ENCODE peak calls at places on chromosomes 7 and 10, in eight cellular contexts. One of them, this sample, is unnamed.
A peak's percentile ranks its signal among the peaks of the same experiment; 100 is the strongest.

GRCh38 chr7:150875791-150876190 is 23.5 kb downstream of the AOC1 start:
- DNase-seq in epithelial cell of esophagus: no peak
- DNase-seq in nephron progenitor cell: no peak
- DNase-seq in body of pancreas: no peak
- DNase-seq in choroid plexus epithelial cell: no peak
- DNase-seq in glutamatergic neuron: no peak
- DNase-seq in colonic mucosa: no peak
- DNase-seq in progenitor cell of endocrine pancreas: no peak
- DNase-seq in this sample: no peak

GRCh38 chr7:20133803-20134202 is 83.4 kb downstream of the MACC1 start:
- DNase-seq in epithelial cell of esophagus: no peak
- DNase-seq in nephron progenitor cell: no peak
- DNase-seq in body of pancreas: no peak
- DNase-seq in choroid plexus epithelial cell: no peak
- DNase-seq in glutamatergic neuron: no peak
- DNase-seq in colonic mucosa: no peak
- DNase-seq in progenitor cell of endocrine pancreas: no peak
- DNase-seq in this sample: no peak

GRCh38 chr7:483656-484364 is 35.8 kb downstream of the PDGFA start:
- DNase-seq in epithelial cell of esophagus: no peak
- DNase-seq in nephron progenitor cell: no peak
- DNase-seq in body of pancreas: peak; percentile 4
- DNase-seq in choroid plexus epithelial cell: no peak
- DNase-seq in glutamatergic neuron: peak; percentile 5
- DNase-seq in colonic mucosa: no peak
- DNase-seq in progenitor cell of endocrine pancreas: no peak
- DNase-seq in this sample: no peak

GRCh38 chr7:29915481-29916215 is 74.0 kb downstream of the SCRN1 start:
- DNase-seq in epithelial cell of esophagus: peak; percentile 24
- DNase-seq in nephron progenitor cell: no peak
- DNase-seq in body of pancreas: no peak
- DNase-seq in choroid plexus epithelial cell: peak; percentile 20
- DNase-seq in glutamatergic neuron: no peak
- DNase-seq in colonic mucosa: no peak
- DNase-seq in progenitor cell of endocrine pancreas: no peak
- DNase-seq in this sample: peak; percentile 32

GRCh38 chr7:107068156-107068555 is 23.7 kb downstream of the PRKAR2B start:
- DNase-seq in epithelial cell of esophagus: no peak
- DNase-seq in nephron progenitor cell: no peak
- DNase-seq in body of pancreas: no peak
- DNase-seq in choroid plexus epithelial cell: peak; percentile 61
- DNase-seq in glutamatergic neuron: no peak
- DNase-seq in colonic mucosa: no peak
- DNase-seq in progenitor cell of endocrine pancreas: no peak
- DNase-seq in this sample: no peak

GRCh38 chr10:13690281-13690825 is 103.6 kb downstream of the PRPF18 start:
- DNase-seq in epithelial cell of esophagus: peak; percentile 96
- DNase-seq in nephron progenitor cell: no peak
- DNase-seq in body of pancreas: no peak
- DNase-seq in choroid plexus epithelial cell: peak; percentile 61
- DNase-seq in glutamatergic neuron: no peak
- DNase-seq in colonic mucosa: no peak
- DNase-seq in progenitor cell of endocrine pancreas: no peak
- DNase-seq in this sample: no peak

GRCh38 chr7:132656846-132657776 is 80.8 kb upstream of the PLXNA4 start:
- DNase-seq in epithelial cell of esophagus: peak; percentile 8
- DNase-seq in nephron progenitor cell: no peak
- DNase-seq in body of pancreas: no peak
- DNase-seq in choroid plexus epithelial cell: peak; percentile 43
- DNase-seq in glutamatergic neuron: peak; percentile 41
- DNase-seq in colonic mucosa: no peak
- DNase-seq in progenitor cell of endocrine pancreas: no peak
- DNase-seq in this sample: no peak

GRCh38 chr10:13593560-13593959 is 6.8 kb downstream of the PRPF18 start:
- DNase-seq in epithelial cell of esophagus: no peak
- DNase-seq in nephron progenitor cell: no peak
- DNase-seq in body of pancreas: no peak
- DNase-seq in choroid plexus epithelial cell: no peak
- DNase-seq in glutamatergic neuron: no peak
- DNase-seq in colonic mucosa: no peak
- DNase-seq in progenitor cell of endocrine pancreas: no peak
- DNase-seq in this sample: peak; percentile 14

GRCh38 chr10:33832124-33832787 is 497.8 kb upstream of the NRP1 start:
- DNase-seq in epithelial cell of esophagus: no peak
- DNase-seq in nephron progenitor cell: no peak
- DNase-seq in body of pancreas: no peak
- DNase-seq in choroid plexus epithelial cell: no peak
- DNase-seq in glutamatergic neuron: no peak
- DNase-seq in colonic mucosa: no peak
- DNase-seq in progenitor cell of endocrine pancreas: no peak
- DNase-seq in this sample: no peak

GRCh38 chr7:120665068-120665467 is 192.9 kb downstream of the TSPAN12 start:
- DNase-seq in epithelial cell of esophagus: no peak
- DNase-seq in nephron progenitor cell: no peak
- DNase-seq in body of pancreas: no peak
- DNase-seq in choroid plexus epithelial cell: no peak
- DNase-seq in glutamatergic neuron: no peak
- DNase-seq in colonic mucosa: no peak
- DNase-seq in progenitor cell of endocrine pancreas: no peak
- DNase-seq in this sample: no peak

GRCh38 chr10:9668411-9668810 is 1349.3 kb upstream of the CELF2 start:
- DNase-seq in epithelial cell of esophagus: peak; percentile 29
- DNase-seq in nephron progenitor cell: no peak
- DNase-seq in body of pancreas: no peak
- DNase-seq in choroid plexus epithelial cell: no peak
- DNase-seq in glutamatergic neuron: no peak
- DNase-seq in colonic mucosa: no peak
- DNase-seq in progenitor cell of endocrine pancreas: no peak
- DNase-seq in this sample: no peak

GRCh38 chr7:68707146-68707545 is 891.1 kb upstream of the AUTS2 start:
- DNase-seq in epithelial cell of esophagus: no peak
- DNase-seq in nephron progenitor cell: no peak
- DNase-seq in body of pancreas: no peak
- DNase-seq in choroid plexus epithelial cell: no peak
- DNase-seq in glutamatergic neuron: no peak
- DNase-seq in colonic mucosa: no peak
- DNase-seq in progenitor cell of endocrine pancreas: no peak
- DNase-seq in this sample: no peak

GRCh38 chr7:22001345-22002004 is 55.8 kb upstream of the CDCA7L start:
- DNase-seq in epithelial cell of esophagus: peak; percentile 89
- DNase-seq in nephron progenitor cell: peak; percentile 26
- DNase-seq in body of pancreas: no peak
- DNase-seq in choroid plexus epithelial cell: peak; percentile 87
- DNase-seq in glutamatergic neuron: no peak
- DNase-seq in colonic mucosa: peak; percentile 35
- DNase-seq in progenitor cell of endocrine pancreas: peak; percentile 15
- DNase-seq in this sample: peak; percentile 46
- TF ChIP-seq CTCF in epithelial cell of esophagus: peak; percentile 73
- TF ChIP-seq CTCF in nephron progenitor cell: peak; percentile 88
- TF ChIP-seq CTCF in body of pancreas: peak; percentile 80
- TF ChIP-seq CTCF in choroid plexus epithelial cell: peak; percentile 72
- TF ChIP-seq CTCF in glutamatergic neuron: peak; percentile 91
- TF ChIP-seq CTCF in colonic mucosa: peak; percentile 77
- TF ChIP-seq CTCF in progenitor cell of endocrine pancreas: peak; percentile 80
- TF ChIP-seq CTCF in this sample: peak; percentile 62

GRCh38 chr10:17742918-17743317 is 9.1 kb upstream of the TMEM236 start:
- DNase-seq in epithelial cell of esophagus: peak; percentile 47
- DNase-seq in nephron progenitor cell: peak; percentile 72
- DNase-seq in body of pancreas: peak; percentile 74
- DNase-seq in choroid plexus epithelial cell: peak; percentile 72
- DNase-seq in glutamatergic neuron: peak; percentile 76
- DNase-seq in colonic mucosa: peak; percentile 74
- DNase-seq in progenitor cell of endocrine pancreas: peak; percentile 27
- DNase-seq in this sample: no peak
- TF ChIP-seq CTCF in epithelial cell of esophagus: peak; percentile 82
- TF ChIP-seq CTCF in nephron progenitor cell: peak; percentile 82
- TF ChIP-seq CTCF in body of pancreas: peak; percentile 75
- TF ChIP-seq CTCF in choroid plexus epithelial cell: peak; percentile 82
- TF ChIP-seq CTCF in glutamatergic neuron: peak; percentile 97
- TF ChIP-seq CTCF in colonic mucosa: peak; percentile 85
- TF ChIP-seq CTCF in progenitor cell of endocrine pancreas: peak; percentile 87
- TF ChIP-seq CTCF in this sample: peak; percentile 85

GRCh38 chr10:50556238-50557120 is 67.3 kb downstream of the SGMS1 start:
- DNase-seq in epithelial cell of esophagus: no peak
- DNase-seq in nephron progenitor cell: no peak
- DNase-seq in body of pancreas: no peak
- DNase-seq in choroid plexus epithelial cell: peak; percentile 51
- DNase-seq in glutamatergic neuron: no peak
- DNase-seq in colonic mucosa: no peak
- DNase-seq in progenitor cell of endocrine pancreas: no peak
- DNase-seq in this sample: no peak

GRCh38 chr10:50554381-50554994 is 69.3 kb downstream of the SGMS1 start:
- DNase-seq in epithelial cell of esophagus: no peak
- DNase-seq in nephron progenitor cell: peak; percentile 8
- DNase-seq in body of pancreas: peak; percentile 34
- DNase-seq in choroid plexus epithelial cell: no peak
- DNase-seq in glutamatergic neuron: peak; percentile 46
- DNase-seq in colonic mucosa: no peak
- DNase-seq in progenitor cell of endocrine pancreas: no peak
- DNase-seq in this sample: no peak

GRCh38 chr10:50557130-50557682 is 66.5 kb downstream of the SGMS1 start:
- DNase-seq in epithelial cell of esophagus: no peak
- DNase-seq in nephron progenitor cell: no peak
- DNase-seq in body of pancreas: no peak
- DNase-seq in choroid plexus epithelial cell: no peak
- DNase-seq in glutamatergic neuron: no peak
- DNase-seq in colonic mucosa: no peak
- DNase-seq in progenitor cell of endocrine pancreas: no peak
- DNase-seq in this sample: no peak

GRCh38 chr10:50552771-50553535 is 70.8 kb downstream of the SGMS1 start:
- DNase-seq in epithelial cell of esophagus: peak; percentile 54
- DNase-seq in nephron progenitor cell: peak; percentile 65
- DNase-seq in body of pancreas: peak; percentile 53
- DNase-seq in choroid plexus epithelial cell: peak; percentile 50
- DNase-seq in glutamatergic neuron: no peak
- DNase-seq in colonic mucosa: peak; percentile 49
- DNase-seq in progenitor cell of endocrine pancreas: no peak
- DNase-seq in this sample: no peak

DNA sequence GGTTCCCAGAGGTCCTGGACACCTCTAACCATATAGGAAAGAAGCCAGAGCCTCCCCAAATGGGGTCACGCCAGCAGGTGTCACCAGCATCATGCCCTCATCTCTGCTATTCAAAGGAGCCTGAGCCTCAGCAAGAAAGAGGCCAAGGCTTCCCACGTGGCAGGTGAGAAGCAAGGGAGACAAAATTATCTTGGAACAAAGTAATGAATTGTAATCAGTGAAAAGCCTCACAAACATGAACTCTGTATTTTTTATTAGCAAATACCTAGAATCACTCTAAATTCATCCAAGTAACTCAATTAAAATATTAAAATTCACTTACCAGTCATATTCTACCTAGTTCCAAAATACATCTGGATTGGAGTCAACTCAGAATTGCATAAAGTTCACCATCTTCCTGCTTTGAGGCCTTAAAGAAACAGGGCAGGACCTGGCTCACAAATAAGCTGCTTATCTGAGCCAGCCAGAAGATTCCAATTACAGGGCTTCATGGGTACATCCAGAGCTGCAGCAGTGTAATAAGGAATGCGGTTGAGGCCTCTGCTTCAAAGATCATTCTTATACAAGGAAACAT is 68.7 kb downstream of the SGMS1 start:
- DNase-seq in epithelial cell of esophagus: no peak
- DNase-seq in nephron progenitor cell: no peak
- DNase-seq in body of pancreas: peak; percentile 46
- DNase-seq in choroid plexus epithelial cell: peak; percentile 70
- DNase-seq in glutamatergic neuron: no peak
- DNase-seq in colonic mucosa: no peak
- DNase-seq in progenitor cell of endocrine pancreas: no peak
- DNase-seq in this sample: no peak
- TF ChIP-seq CTCF in epithelial cell of esophagus: no peak
- TF ChIP-seq CTCF in nephron progenitor cell: no peak
- TF ChIP-seq CTCF in body of pancreas: no peak
- TF ChIP-seq CTCF in choroid plexus epithelial cell: no peak
- TF ChIP-seq CTCF in glutamatergic neuron: no peak
- TF ChIP-seq CTCF in colonic mucosa: no peak
- TF ChIP-seq CTCF in progenitor cell of endocrine pancreas: no peak
- TF ChIP-seq CTCF in this sample: no peak

DNA sequence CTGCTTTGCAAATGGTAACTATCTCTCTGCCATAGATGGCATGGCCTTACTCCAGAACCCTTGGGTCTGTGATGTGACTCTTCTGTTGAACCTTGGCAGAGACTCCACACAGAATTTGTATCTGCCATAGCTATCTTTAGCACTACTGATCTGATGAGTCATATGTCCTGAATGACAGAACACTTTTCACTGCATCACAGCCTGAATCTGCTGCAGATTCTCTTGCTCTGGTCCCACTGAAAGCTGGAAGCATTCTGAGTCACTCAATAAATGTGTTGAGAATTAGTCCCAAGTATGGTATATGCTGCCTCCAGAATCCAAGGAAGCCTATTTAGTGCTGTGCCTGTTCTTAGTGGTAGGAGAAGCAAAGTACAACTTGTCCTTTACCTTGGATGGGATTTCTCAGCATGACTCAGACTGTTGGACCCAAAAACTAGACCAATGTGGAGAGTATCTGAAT is 39.5 kb upstream of the ANKRD1 start:
- DNase-seq in epithelial cell of esophagus: peak; percentile 56
- DNase-seq in nephron progenitor cell: no peak
- DNase-seq in body of pancreas: no peak
- DNase-seq in choroid plexus epithelial cell: peak; percentile 90
- DNase-seq in glutamatergic neuron: no peak
- DNase-seq in colonic mucosa: no peak
- DNase-seq in progenitor cell of endocrine pancreas: no peak
- DNase-seq in this sample: peak; percentile 77
- TF ChIP-seq CTCF in epithelial cell of esophagus: no peak
- TF ChIP-seq CTCF in nephron progenitor cell: no peak
- TF ChIP-seq CTCF in body of pancreas: no peak
- TF ChIP-seq CTCF in choroid plexus epithelial cell: peak; percentile 14
- TF ChIP-seq CTCF in glutamatergic neuron: no peak
- TF ChIP-seq CTCF in colonic mucosa: no peak
- TF ChIP-seq CTCF in progenitor cell of endocrine pancreas: no peak
- TF ChIP-seq CTCF in this sample: peak; percentile 16

DNA sequence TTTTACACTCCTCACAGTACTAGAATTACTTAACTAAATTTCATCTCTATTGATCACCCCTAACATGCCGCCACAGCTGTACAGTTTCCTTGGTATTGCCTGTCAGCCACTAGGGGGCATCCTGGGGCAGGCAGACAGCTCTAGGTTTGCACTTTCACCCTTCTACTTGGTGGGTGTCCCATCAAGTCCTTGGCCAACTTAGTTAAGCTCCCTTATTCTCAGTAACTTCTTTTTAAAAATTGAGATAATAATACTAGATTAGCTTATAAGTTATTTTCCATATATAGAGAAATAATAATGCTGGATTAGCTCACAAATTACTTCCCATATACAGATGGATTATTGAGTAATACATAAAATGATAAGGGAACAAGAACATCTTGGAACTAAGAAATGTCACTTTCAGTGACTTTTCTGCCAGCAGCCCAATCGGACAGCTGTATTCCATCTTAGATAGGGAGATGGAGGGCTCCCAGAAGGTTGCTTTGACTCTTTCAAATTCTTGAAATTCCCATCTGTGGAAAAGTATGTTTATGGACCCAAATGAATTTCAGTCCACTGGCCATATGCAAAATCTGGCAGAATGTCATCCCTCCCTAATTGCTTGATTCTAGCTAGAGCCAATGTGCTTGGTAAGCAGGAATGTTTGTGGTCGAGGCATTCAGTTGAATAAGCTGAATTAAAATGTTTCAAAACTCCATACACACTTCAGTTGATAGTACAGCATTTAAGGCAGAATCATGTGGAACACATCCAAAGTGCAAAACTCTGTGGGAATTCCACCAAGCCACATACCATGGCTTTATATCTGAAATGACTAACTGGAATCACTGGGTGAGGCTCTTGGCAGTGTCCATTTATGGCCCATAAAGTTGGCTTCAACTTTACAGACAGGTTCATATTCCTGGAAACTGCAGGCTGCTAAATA is 309.7 kb downstream of the CSTF2T start:
- DNase-seq in epithelial cell of esophagus: peak; percentile 57
- DNase-seq in nephron progenitor cell: peak; percentile 50
- DNase-seq in body of pancreas: peak; percentile 57
- DNase-seq in choroid plexus epithelial cell: peak; percentile 94
- DNase-seq in glutamatergic neuron: peak; percentile 72
- DNase-seq in colonic mucosa: peak; percentile 79
- DNase-seq in progenitor cell of endocrine pancreas: peak; percentile 14
- DNase-seq in this sample: peak; percentile 100
- TF ChIP-seq CTCF in epithelial cell of esophagus: peak; percentile 86
- TF ChIP-seq CTCF in nephron progenitor cell: peak; percentile 81
- TF ChIP-seq CTCF in body of pancreas: peak; percentile 47
- TF ChIP-seq CTCF in choroid plexus epithelial cell: peak; percentile 80
- TF ChIP-seq CTCF in glutamatergic neuron: peak; percentile 88
- TF ChIP-seq CTCF in colonic mucosa: peak; percentile 76
- TF ChIP-seq CTCF in progenitor cell of endocrine pancreas: peak; percentile 78
- TF ChIP-seq CTCF in this sample: peak; percentile 67